ENCODE peak calls at places on chromosomes 11 and 22, in four cellular contexts. One of them, this sample, is unnamed.

GRCh38 chr11:119422505-119423416 is at the start of gene THY1:
- DNase-seq in heart right ventricle: peak
- DNase-seq in type B pancreatic cell: no peak
- DNase-seq in bronchial epithelial cell: no peak
- DNase-seq in this sample: peak

GRCh38 chr11:126153999-126154398 is 57.5 kb downstream of the RPUSD4 start:
- DNase-seq in heart right ventricle: no peak
- DNase-seq in type B pancreatic cell: no peak
- DNase-seq in bronchial epithelial cell: no peak
- DNase-seq in this sample: no peak

GRCh38 chr11:19988598-19988997 is 171.7 kb downstream of the DBX1 start:
- DNase-seq in heart right ventricle: peak
- DNase-seq in type B pancreatic cell: no peak
- DNase-seq in bronchial epithelial cell: peak
- DNase-seq in this sample: no peak

GRCh38 chr11:91755526-91755925 is 469.1 kb upstream of the FAT3 start:
- DNase-seq in heart right ventricle: no peak
- DNase-seq in type B pancreatic cell: no peak
- DNase-seq in bronchial epithelial cell: no peak
- DNase-seq in this sample: no peak

GRCh38 chr11:1759151-1759850 is 4.4 kb downstream of the CTSD start:
- DNase-seq in heart right ventricle: no peak
- DNase-seq in type B pancreatic cell: no peak
- DNase-seq in bronchial epithelial cell: no peak
- DNase-seq in this sample: no peak

GRCh38 chr11:130522284-130522961 is 74.0 kb downstream of the ADAMTS15 start:
- DNase-seq in heart right ventricle: peak
- DNase-seq in type B pancreatic cell: no peak
- DNase-seq in bronchial epithelial cell: peak
- DNase-seq in this sample: no peak

GRCh38 chr22:50670513-50670912 is 2.1 kb upstream of the SHANK3 start:
- DNase-seq in heart right ventricle: no peak
- DNase-seq in type B pancreatic cell: no peak
- DNase-seq in bronchial epithelial cell: no peak
- DNase-seq in this sample: no peak

GRCh38 chr22:23035557-23036277 is 34.6 kb upstream of the GNAZ start:
- DNase-seq in heart right ventricle: no peak
- DNase-seq in type B pancreatic cell: no peak
- DNase-seq in bronchial epithelial cell: no peak
- DNase-seq in this sample: no peak

GRCh38 chr22:27788889-27789288 is 12.7 kb downstream of the MN1 start:
- DNase-seq in heart right ventricle: no peak
- DNase-seq in type B pancreatic cell: no peak
- DNase-seq in bronchial epithelial cell: no peak
- DNase-seq in this sample: no peak

GRCh38 chr11:65588199-65589054 is 7.2 kb downstream of the KCNK7 start:
- DNase-seq in heart right ventricle: peak
- DNase-seq in type B pancreatic cell: peak
- DNase-seq in bronchial epithelial cell: peak
- DNase-seq in this sample: no peak

GRCh38 chr22:30169002-30169401 is 77.6 kb downstream of the LIF start:
- DNase-seq in heart right ventricle: no peak
- DNase-seq in type B pancreatic cell: no peak
- DNase-seq in bronchial epithelial cell: no peak
- DNase-seq in this sample: no peak

GRCh38 chr11:119616586-119617342 is 112.2 kb downstream of the NECTIN1 start:
- DNase-seq in heart right ventricle: no peak
- DNase-seq in type B pancreatic cell: no peak
- DNase-seq in bronchial epithelial cell: no peak
- DNase-seq in this sample: no peak

GRCh38 chr11:112499153-112499907 is 238.7 kb upstream of the PLET1 start:
- DNase-seq in heart right ventricle: no peak
- DNase-seq in type B pancreatic cell: no peak
- DNase-seq in bronchial epithelial cell: no peak
- DNase-seq in this sample: no peak

GRCh38 chr11:128664286-128664685 is 29.6 kb upstream of the FLI1 start:
- DNase-seq in heart right ventricle: no peak
- DNase-seq in type B pancreatic cell: no peak
- DNase-seq in bronchial epithelial cell: no peak
- DNase-seq in this sample: no peak

GRCh38 chr22:50460942-50461341 is 13.9 kb downstream of the SBF1 start:
- DNase-seq in heart right ventricle: no peak
- DNase-seq in type B pancreatic cell: no peak
- DNase-seq in bronchial epithelial cell: peak
- DNase-seq in this sample: no peak

GRCh38 chr11:17612221-17613188 is 65.4 kb downstream of the OTOG start:
- DNase-seq in heart right ventricle: no peak
- DNase-seq in type B pancreatic cell: no peak
- DNase-seq in bronchial epithelial cell: no peak
- DNase-seq in this sample: peak

GRCh38 chr11:101323997-101324396 is 194.4 kb upstream of the PGR start:
- DNase-seq in heart right ventricle: no peak
- DNase-seq in type B pancreatic cell: no peak
- DNase-seq in bronchial epithelial cell: peak
- DNase-seq in this sample: no peak
- TF ChIP-seq CTCF in heart right ventricle: peak
- TF ChIP-seq CTCF in type B pancreatic cell: no peak
- TF ChIP-seq CTCF in bronchial epithelial cell: no peak
- TF ChIP-seq CTCF in this sample: no peak

DNA sequence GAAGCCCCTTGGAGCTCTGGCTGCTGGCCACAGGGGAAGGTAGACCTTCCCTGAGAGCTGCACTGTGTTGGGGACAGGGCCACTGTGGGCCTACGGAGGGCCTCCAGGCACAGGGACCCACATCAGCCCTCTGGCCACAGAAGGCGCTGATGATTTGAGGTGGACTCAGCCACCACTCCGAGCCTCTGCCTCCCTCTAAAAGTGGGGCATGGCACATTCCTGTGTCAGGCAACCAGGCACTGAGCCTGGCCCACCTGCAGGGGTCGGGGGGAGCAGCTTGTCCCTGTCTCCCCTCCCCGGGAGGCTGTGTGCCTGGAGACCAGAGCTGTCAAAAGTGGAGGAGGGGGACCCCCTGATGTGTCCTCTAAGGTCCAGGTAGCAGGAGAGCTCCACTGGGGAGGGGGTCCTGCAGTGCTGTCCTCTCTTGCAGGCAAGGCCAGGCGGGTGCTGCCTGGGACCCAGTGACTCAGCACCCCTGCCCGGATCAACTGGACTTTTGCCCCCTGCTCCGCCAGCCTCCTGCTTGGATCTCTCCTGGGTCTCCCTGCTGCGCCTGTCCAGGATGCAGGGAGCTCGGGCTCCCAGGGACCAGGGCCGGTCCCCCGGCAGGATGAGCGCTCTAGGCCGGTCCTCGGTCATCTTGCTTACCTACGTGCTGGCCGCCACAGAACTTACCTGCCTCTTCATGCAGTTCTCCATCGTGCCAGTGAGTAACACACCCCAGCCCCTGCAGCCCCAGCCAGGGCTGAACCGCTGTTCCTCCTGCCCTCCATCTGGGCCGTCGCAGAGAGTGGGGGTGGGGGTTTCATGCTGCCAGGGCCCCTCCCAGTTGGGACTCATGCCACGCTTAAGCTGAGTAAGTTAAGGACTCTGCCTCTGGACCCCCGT is 17.5 kb upstream of the CDKN1C start:
- DNase-seq in heart right ventricle: no peak
- DNase-seq in type B pancreatic cell: no peak
- DNase-seq in bronchial epithelial cell: no peak
- DNase-seq in this sample: no peak
- TF ChIP-seq CTCF in heart right ventricle: no peak
- TF ChIP-seq CTCF in type B pancreatic cell: no peak
- TF ChIP-seq CTCF in bronchial epithelial cell: no peak
- TF ChIP-seq CTCF in this sample: no peak

GRCh38 chr11:70415176-70415575 is 16.8 kb downstream of the CTTN start:
- DNase-seq in heart right ventricle: no peak
- DNase-seq in type B pancreatic cell: no peak
- DNase-seq in bronchial epithelial cell: no peak
- DNase-seq in this sample: no peak
- TF ChIP-seq CTCF in heart right ventricle: no peak
- TF ChIP-seq CTCF in type B pancreatic cell: peak
- TF ChIP-seq CTCF in bronchial epithelial cell: peak
- TF ChIP-seq CTCF in this sample: peak

GRCh38 chr11:58334708-58335107 is 24.2 kb downstream of the OR5B17 start:
- DNase-seq in heart right ventricle: no peak
- DNase-seq in type B pancreatic cell: no peak
- DNase-seq in bronchial epithelial cell: peak
- DNase-seq in this sample: no peak
- TF ChIP-seq CTCF in heart right ventricle: no peak
- TF ChIP-seq CTCF in type B pancreatic cell: no peak
- TF ChIP-seq CTCF in bronchial epithelial cell: no peak
- TF ChIP-seq CTCF in this sample: no peak